ENCODE peak calls at places on chromosomes 3 and 15, in five cellular contexts. W, O, M, L and Q are unnamed samples.

GRCh38 chr15:89693696-89694095 is 3.1 kb downstream of the WDR93 start:
- DNase-seq in W (no peak), O (no peak), M (no peak), L (no peak), Q (no peak)

GRCh38 chr15:33093234-33093633 is 101.3 kb downstream of the FMN1 start:
- DNase-seq in M (no peak), O (no peak), W (no peak), L (no peak), Q (no peak)

GRCh38 chr3:127289646-127290575 is 2.1 kb upstream of the PRR20G start:
- DNase-seq in O (no peak), W (no peak), L (no peak), M (no peak), Q (no peak)

GRCh38 chr3:42853739-42854302 is 21.9 kb downstream of the CYP8B1 start:
- DNase-seq in W (no peak), O (no peak), L (no peak), M (no peak), Q (peak)

GRCh38 chr3:53104762-53105161 is 25.5 kb downstream of the RFT1 start:
- DNase-seq in W (no peak), L (no peak), O (no peak), M (no peak), Q (no peak)

GRCh38 chr15:51726302-51727073 is 11.0 kb downstream of the LYSMD2 start:
- DNase-seq in L (no peak), W (no peak), O (no peak), M (peak), Q (peak)

GRCh38 chr3:190038050-190038631 is 82.6 kb downstream of the P3H2 start:
- DNase-seq in W (no peak), M (peak), L (no peak), O (no peak), Q (no peak)

GRCh38 chr3:51819709-51820406 is 40.8 kb upstream of the IQCF6 start:
- DNase-seq in O (no peak), W (peak), L (no peak), M (peak), Q (peak)

GRCh38 chr3:163347944-163348343 is 1730.4 kb downstream of the SI start:
- DNase-seq in L (no peak), M (no peak), O (no peak), W (no peak), Q (no peak)

GRCh38 chr3:148847351-148847750 is 17.7 kb upstream of the CPA3 start:
- DNase-seq in W (no peak), M (no peak), L (no peak), O (no peak), Q (no peak)

GRCh38 chr3:69998759-69999158 is 774 bp upstream of the SAMMSON start:
- DNase-seq in W (no peak), M (no peak), L (no peak), O (no peak), Q (no peak)

GRCh38 chr3:43688245-43688650 is 2.5 kb upstream of the ABHD5 start:
- DNase-seq in W (no peak), M (no peak), O (no peak), L (no peak), Q (no peak)

GRCh38 chr3:196501316-196502064 is 2.1 kb downstream of the RNF168 start:
- DNase-seq in O (no peak), L (no peak), W (no peak), M (no peak), Q (no peak)

GRCh38 chr15:67175643-67176071 is 78.8 kb downstream of the AAGAB start:
- DNase-seq in L (no peak), M (no peak), W (no peak), O (no peak), Q (no peak)

GRCh38 chr15:29711531-29711930 is 110.7 kb downstream of the TJP1 start:
- DNase-seq in L (no peak), W (no peak), M (no peak), O (no peak), Q (no peak)

GRCh38 chr3:147210676-147211075 is 195.7 kb downstream of the ZIC4 start:
- DNase-seq in L (no peak), M (no peak), O (no peak), W (no peak), Q (no peak)

GRCh38 chr15:96764501-96764900 is 434.0 kb downstream of the NR2F2 start:
- DNase-seq in L (no peak), W (no peak), M (no peak), O (no peak), Q (no peak)

GRCh38 chr3:184284696-184285095 is 8.9 kb downstream of the ECE2 start:
- DNase-seq in M (peak), W (peak), O (no peak), L (no peak), Q (peak)

GRCh38 chr15:70670680-70671079 is 92.7 kb downstream of the UACA start:
- DNase-seq in M (no peak), L (no peak), O (no peak), W (no peak), Q (no peak)

GRCh38 chr15:40489274-40490175 is 18.7 kb downstream of the CHST14 start:
- DNase-seq in O (no peak), L (no peak), M (no peak), W (no peak), Q (no peak)

GRCh38 chr3:103410231-103410630 is 975.4 kb downstream of the ZPLD1 start:
- DNase-seq in O (no peak), W (no peak), L (no peak), M (no peak), Q (no peak)

GRCh38 chr15:56249080-56249479 is 5.4 kb upstream of the RFX7 start:
- DNase-seq in O (no peak), W (no peak), L (no peak), M (peak), Q (peak)

GRCh38 chr15:49927462-49927861 is 191.6 kb downstream of the ATP8B4 start:
- DNase-seq in M (no peak), L (no peak), O (no peak), W (no peak), Q (no peak)

GRCh38 chr3:177905173-177905894 is 630.9 kb upstream of the KCNMB2 start:
- DNase-seq in L (no peak), W (no peak), O (no peak), M (no peak), Q (no peak)

GRCh38 chr3:8627949-8628348 is 16.6 kb downstream of the SSUH2 start:
- DNase-seq in L (no peak), M (no peak), W (no peak), O (no peak), Q (no peak)

GRCh38 chr15:35023794-35024193 is 35.7 kb upstream of the ZNF770 start:
- DNase-seq in M (no peak), L (no peak), O (no peak), W (no peak), Q (no peak)

GRCh38 chr3:184466413-184466960 is 86.6 kb downstream of the CHRD start:
- DNase-seq in M (no peak), W (no peak), L (no peak), O (no peak), Q (no peak)

GRCh38 chr3:148882288-148882687 is 17.2 kb downstream of the CPA3 start:
- DNase-seq in L (no peak), O (no peak), M (no peak), W (no peak), Q (no peak)

GRCh38 chr3:44522494-44522933 is 32.5 kb upstream of the ZKSCAN7 start:
- DNase-seq in O (no peak), M (no peak), W (no peak), L (no peak), Q (peak)

GRCh38 chr3:35832140-35832571 is 192.8 kb downstream of the ARPP21 start:
- DNase-seq in L (no peak), W (no peak), O (no peak), M (peak), Q (peak)

GRCh38 chr3:58052373-58053273 is 44.4 kb downstream of the FLNB start:
- DNase-seq in M (peak), O (no peak), W (no peak), L (no peak), Q (peak)

GRCh38 chr15:40151991-40152390 is 8.9 kb upstream of the BUB1B start:
- DNase-seq in W (no peak), O (no peak), M (no peak), L (no peak), Q (no peak)

GRCh38 chr3:46022909-46023785 is 4.1 kb downstream of the XCR1 start:
- DNase-seq in O (no peak), L (no peak), M (no peak), W (no peak), Q (no peak)